ENCODE peak calls at places on chromosomes 2 and 18, in nine cellular contexts. P, U, M, Z, S, Q, C, O and G are unnamed samples.

GRCh38 chr2:160140471-160140870 is 59.6 kb downstream of the ITGB6 start:
- DNase-seq in S (peak), Z (no peak), M (no peak), Q (no peak), C (no peak), P (no peak), O (no peak), U (no peak), G (no peak)

GRCh38 chr2:166419616-166419934 is 43.8 kb upstream of the SCN9A start:
- DNase-seq in C (no peak), P (no peak), Q (peak), O (no peak), S (peak), M (no peak), Z (no peak), U (peak), G (no peak)

GRCh38 chr2:182766626-182767025 is 50.6 kb downstream of the DNAJC10 start:
- DNase-seq in P (no peak), S (no peak), C (no peak), U (no peak), Q (no peak), Z (no peak), O (peak), M (no peak), G (no peak)

GRCh38 chr2:148048475-148049221 is 27.8 kb downstream of the MBD5 start:
- DNase-seq in P (no peak), U (no peak), S (peak), C (no peak), Q (no peak), O (no peak), M (no peak), Z (no peak), G (no peak)

GRCh38 chr18:3525870-3526420 is 76.0 kb downstream of the TGIF1 start:
- DNase-seq in M (no peak), P (no peak), S (no peak), C (peak), O (peak), Z (no peak), Q (no peak), U (no peak), G (no peak)

GRCh38 chr2:239727776-239728600 is 297.2 kb downstream of the NDUFA10 start:
- DNase-seq in S (no peak), O (no peak), M (no peak), U (no peak), P (peak), C (no peak), Z (no peak), Q (no peak), G (no peak)

GRCh38 chr18:50282521-50283335 is 1.4 kb upstream of the MBD1 start:
- DNase-seq in Z (no peak), O (peak), U (no peak), P (no peak), S (no peak), Q (no peak), C (no peak), M (peak), G (no peak)

GRCh38 chr2:235478609-235479008 is 15.2 kb upstream of the AGAP1 start:
- DNase-seq in Q (no peak), C (no peak), O (no peak), U (no peak), P (no peak), Z (no peak), S (no peak), M (peak), G (no peak)

GRCh38 chr2:26088038-26088643 is 54.3 kb downstream of the RAB10 start:
- DNase-seq in S (peak), O (no peak), M (peak), C (no peak), Z (no peak), P (no peak), U (peak), Q (peak), G (peak)

GRCh38 chr18:42187611-42188378 is 232.8 kb downstream of the PIK3C3 start:
- DNase-seq in P (no peak), U (no peak), M (no peak), Z (no peak), Q (no peak), S (no peak), C (no peak), O (peak), G (no peak)

GRCh38 chr2:172655091-172655837 is 80.4 kb upstream of the RAPGEF4 start:
- DNase-seq in Z (no peak), P (no peak), C (no peak), M (no peak), Q (peak), U (peak), O (no peak), S (peak), G (no peak)

GRCh38 chr2:125240870-125241269 is 1215.8 kb downstream of the CNTNAP5 start:
- DNase-seq in C (no peak), U (no peak), P (no peak), S (no peak), M (no peak), Z (no peak), Q (no peak), O (no peak), G (no peak)

GRCh38 chr2:233441161-233442027 is 87.1 kb downstream of the DGKD start:
- DNase-seq in M (no peak), P (peak), S (no peak), Z (no peak), O (no peak), U (no peak), Q (no peak), C (no peak), G (no peak)

GRCh38 chr2:637406-637776 is 39.8 kb downstream of the TMEM18 start:
- DNase-seq in M (no peak), U (no peak), P (no peak), O (no peak), S (no peak), C (no peak), Z (no peak), Q (no peak), G (no peak)

GRCh38 chr2:26993768-26994167 is 23.3 kb downstream of the MAPRE3 start:
- DNase-seq in O (no peak), Z (no peak), M (no peak), S (no peak), C (no peak), U (no peak), P (no peak), Q (no peak), G (no peak)

GRCh38 chr2:54597153-54597827 is 126.2 kb upstream of the EML6 start:
- DNase-seq in C (no peak), P (no peak), U (no peak), Q (no peak), Z (peak), S (no peak), M (peak), O (no peak), G (no peak)

GRCh38 chr2:190443778-190444481 is 35.8 kb downstream of the MFSD6 start:
- DNase-seq in U (no peak), M (no peak), P (no peak), S (peak), C (no peak), O (no peak), Z (no peak), Q (peak), G (no peak)
- H3K27ac ChIP-seq in U (no peak), M (no peak), P (no peak), S (no peak), C (no peak), O (no peak), Z (no peak), Q (no peak), G (no peak)

GRCh38 chr2:36381965-36382364 is 26.4 kb downstream of the CRIM1 start:
- DNase-seq in O (no peak), S (no peak), P (no peak), Z (no peak), C (no peak), Q (no peak), M (no peak), U (no peak), G (no peak)
- H3K27ac ChIP-seq in O (no peak), S (no peak), P (no peak), Z (no peak), C (no peak), Q (no peak), M (peak), U (no peak), G (no peak)

DNA sequence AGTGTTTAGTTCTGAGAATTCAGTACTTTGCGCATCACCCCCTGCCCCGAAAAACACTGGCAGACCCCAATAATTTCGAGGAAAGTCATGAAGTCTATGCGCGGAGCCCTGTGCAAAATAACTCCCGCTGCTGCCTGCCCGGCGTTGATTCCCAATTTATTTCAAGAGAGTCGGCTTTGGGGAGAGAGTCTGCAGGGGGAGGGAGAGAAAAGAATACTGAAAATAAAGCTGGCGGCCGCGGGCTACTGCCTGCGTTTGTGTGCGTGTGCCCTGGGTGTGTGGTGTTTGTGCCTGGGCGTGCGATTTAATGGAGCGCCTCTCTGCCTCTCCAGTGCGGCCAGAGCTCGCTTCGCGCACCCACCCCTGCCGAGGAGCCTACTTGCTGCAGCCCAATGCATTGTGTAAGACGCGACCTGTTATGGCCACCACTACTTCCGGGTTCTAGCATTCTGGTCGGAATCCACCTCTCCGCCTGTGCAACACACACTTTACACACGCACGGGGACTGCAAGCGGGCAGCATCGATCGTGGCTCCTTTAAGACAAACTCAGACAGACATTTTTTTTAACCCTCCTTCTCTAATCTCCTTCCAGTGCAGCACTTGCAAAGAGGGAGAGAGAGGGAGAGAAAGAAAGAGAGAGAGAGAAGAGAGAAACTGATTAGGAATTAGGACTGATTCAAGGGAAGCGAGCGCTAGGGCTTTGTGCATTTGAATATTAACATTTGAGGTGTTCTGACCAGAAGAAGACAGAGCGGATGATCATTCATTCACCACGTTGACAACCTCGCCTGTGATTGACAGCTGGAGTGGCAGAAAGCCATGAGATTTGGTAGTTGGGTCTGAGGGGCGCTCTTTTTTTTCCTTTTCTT is at the start of gene MEIS1:
- DNase-seq in P (peak), S (peak), Z (peak), Q (peak), U (peak), M (peak), C (no peak), O (peak), G (peak)
- H3K27ac ChIP-seq in P (peak), S (peak), Z (peak), Q (peak), U (peak), M (peak), C (no peak), O (peak), G (peak)

GRCh38 chr18:80178935-80179818 is 68.1 kb downstream of the PARD6G start:
- DNase-seq in O (no peak), P (no peak), Z (no peak), S (no peak), Q (no peak), C (no peak), M (no peak), U (no peak), G (no peak)

GRCh38 chr18:80181642-80182461 is 65.5 kb downstream of the PARD6G start:
- DNase-seq in M (no peak), O (no peak), Z (no peak), U (no peak), C (no peak), S (no peak), P (no peak), Q (no peak), G (no peak)

GRCh38 chr18:80180778-80181564 is 66.3 kb downstream of the PARD6G start:
- DNase-seq in S (no peak), C (no peak), O (no peak), Q (no peak), U (no peak), M (no peak), P (no peak), Z (no peak), G (no peak)

GRCh38 chr18:80182855-80183254 is 64.5 kb downstream of the PARD6G start:
- DNase-seq in M (no peak), Q (no peak), P (no peak), S (no peak), Z (no peak), O (no peak), C (no peak), U (no peak), G (no peak)

DNA sequence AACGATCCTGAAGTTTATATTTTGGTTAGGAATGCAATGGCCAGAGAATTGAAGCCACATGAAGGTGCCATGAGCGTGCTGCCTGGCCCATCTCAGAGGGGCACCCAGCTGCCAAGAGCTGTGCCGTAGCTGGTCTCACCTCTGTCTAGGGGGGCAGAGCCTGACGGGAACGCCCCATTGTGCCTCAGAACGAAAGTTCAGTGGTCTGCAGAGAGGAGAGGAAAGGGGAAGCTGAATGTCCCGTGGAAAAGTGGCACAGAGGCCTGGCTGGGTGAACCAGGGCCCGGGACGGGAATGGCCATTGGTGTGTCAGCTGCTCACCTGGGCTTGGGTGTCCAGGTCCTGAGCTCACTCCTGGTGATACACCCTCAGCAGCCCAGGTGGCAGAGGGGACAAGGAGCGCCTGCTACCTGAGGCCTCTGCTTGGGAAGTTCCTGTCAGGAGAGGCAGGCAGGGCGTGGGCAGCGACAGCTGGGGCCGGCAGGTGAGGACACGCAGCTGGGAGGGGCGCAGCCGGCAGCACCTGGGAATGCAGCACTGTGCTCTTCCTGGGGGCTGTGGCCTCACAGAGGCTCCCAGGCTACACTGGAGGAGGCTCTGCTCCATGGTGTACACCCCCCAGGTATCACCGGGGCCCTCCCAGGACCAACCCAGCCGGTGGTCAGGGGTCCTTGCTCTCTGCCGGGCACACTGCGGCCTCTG is 67.3 kb downstream of the PARD6G start:
- DNase-seq in O (no peak), M (no peak), Q (no peak), C (no peak), U (no peak), P (no peak), Z (no peak), S (no peak), G (no peak)
- H3K27ac ChIP-seq in O (no peak), M (no peak), Q (no peak), C (no peak), U (no peak), P (no peak), Z (no peak), S (no peak), G (no peak)

GRCh38 chr2:205792908-205793307 is 110.6 kb downstream of the NRP2 start:
- DNase-seq in P (no peak), U (no peak), O (no peak), S (no peak), C (no peak), Q (no peak), Z (no peak), M (no peak), G (no peak)
- H3K27ac ChIP-seq in P (no peak), U (no peak), O (no peak), S (no peak), C (no peak), Q (no peak), Z (no peak), M (no peak), G (no peak)

GRCh38 chr2:230319211-230319862 is 7.7 kb upstream of the SP140L start:
- DNase-seq in C (peak), M (no peak), P (no peak), S (no peak), U (no peak), Z (no peak), O (no peak), Q (no peak), G (no peak)
- H3K27ac ChIP-seq in C (peak), M (no peak), P (peak), S (no peak), U (no peak), Z (no peak), O (no peak), Q (no peak), G (no peak)

GRCh38 chr2:20366672-20367116 is 16.1 kb upstream of the PUM2 start:
- DNase-seq in C (no peak), Z (no peak), M (no peak), U (no peak), S (peak), O (no peak), P (no peak), Q (peak), G (no peak)
- H3K27ac ChIP-seq in C (no peak), Z (no peak), M (no peak), U (no peak), S (no peak), O (no peak), P (no peak), Q (no peak), G (no peak)